ENCODE peak calls at places on chromosomes 13 and 19, in four cellular contexts. L is transverse colon, B is stomach, C is GM23338. I is an unnamed sample.

GRCh38 chr13:51731759-51732158 is 72.2 kb downstream of the DHRS12 start:
- DNase-seq in L (no peak), B (no peak), C (no peak), I (no peak)

GRCh38 chr19:37790244-37790925 is 11.0 kb upstream of the ZNF573 start:
- DNase-seq in L (no peak), B (no peak), C (peak; percentile 10), I (no peak)

GRCh38 chr13:33150146-33150545 is 133.9 kb downstream of the KL start:
- DNase-seq in L (no peak), B (no peak), C (no peak), I (no peak)

GRCh38 chr13:101746513-101746912 is 294.0 kb downstream of the ITGBL1 start:
- DNase-seq in L (no peak), B (no peak), C (no peak), I (no peak)

GRCh38 chr19:40721936-40722661 is 5.2 kb downstream of the ITPKC start:
- DNase-seq in L (no peak), B (no peak), C (no peak), I (no peak)

GRCh38 chr19:47036233-47036651 is 12.2 kb downstream of the TMEM160 start:
- DNase-seq in L (peak; percentile 77), B (peak; percentile 54), C (no peak), I (no peak)

GRCh38 chr13:20940083-20940482 is 37.5 kb upstream of the XPO4 start:
- DNase-seq in L (no peak), B (no peak), C (no peak), I (no peak)

GRCh38 chr19:10832659-10833296 is 3.2 kb downstream of the TMED1 start:
- DNase-seq in L (no peak), B (no peak), C (no peak), I (no peak)

GRCh38 chr19:5355076-5355475 is 14.5 kb upstream of the PTPRS start:
- DNase-seq in L (no peak), B (no peak), C (no peak), I (no peak)

GRCh38 chr19:30666301-30666803 is 294.2 kb downstream of the ZNF536 start:
- DNase-seq in L (peak; percentile 46), B (peak; percentile 47), C (peak; percentile 82), I (no peak)

GRCh38 chr13:46383383-46383782 is 3.7 kb downstream of the RUBCNL start:
- DNase-seq in L (no peak), B (no peak), C (no peak), I (no peak)

GRCh38 chr13:48892311-48892710 is 83.4 kb upstream of the FNDC3A start:
- DNase-seq in L (no peak), B (no peak), C (no peak), I (no peak)

GRCh38 chr19:45112111-45112827 is 19.3 kb downstream of the PPP1R37 start:
- DNase-seq in L (no peak), B (no peak), C (no peak), I (no peak)

GRCh38 chr13:97566907-97567306 is 132.9 kb downstream of the RAP2A start:
- DNase-seq in L (no peak), B (no peak), C (no peak), I (no peak)

GRCh38 chr19:47445937-47446402 is 25.7 kb downstream of the SLC8A2 start:
- DNase-seq in L (peak; percentile 43), B (peak; percentile 43), C (peak; percentile 67), I (no peak)

GRCh38 chr13:113143466-113144254 is 14.8 kb upstream of the PROZ start:
- DNase-seq in L (no peak), B (no peak), C (no peak), I (no peak)

GRCh38 chr19:35140898-35141626 is 2.0 kb upstream of the FXYD7 start:
- DNase-seq in L (peak; percentile 97), B (peak; percentile 97), C (peak; percentile 92), I (peak; percentile 97)

GRCh38 chr19:6457958-6458694 is 1.5 kb downstream of the SLC25A23 start:
- DNase-seq in L (no peak), B (no peak), C (no peak), I (no peak)

GRCh38 chr13:114100446-114101320 is 31.7 kb downstream of the RASA3 start:
- DNase-seq in L (peak; percentile 54), B (no peak), C (no peak), I (peak; percentile 81)

GRCh38 chr19:50187937-50188336 is 15.5 kb upstream of the MYH14 start:
- DNase-seq in L (peak; percentile 80), B (no peak), C (no peak), I (no peak)

GRCh38 chr13:51858433-51859247 is 3.1 kb upstream of the CCDC70 start:
- DNase-seq in L (no peak), B (no peak), C (peak; percentile 38), I (no peak)

GRCh38 chr13:67063036-67063435 is 167.1 kb downstream of the PCDH9 start:
- DNase-seq in L (no peak), B (no peak), C (no peak), I (no peak)

GRCh38 chr13:34258646-34259386 is 440.9 kb downstream of the RFC3 start:
- DNase-seq in L (no peak), B (no peak), C (no peak), I (no peak)

GRCh38 chr19:34428549-34429285 is 536 bp downstream of the UBA2 start:
- DNase-seq in L (peak; percentile 45), B (peak; percentile 31), C (peak; percentile 37), I (no peak)

GRCh38 chr13:91024157-91024792 is 323.2 kb upstream of the MIR17HG start:
- DNase-seq in L (no peak), B (no peak), C (no peak), I (no peak)

GRCh38 chr19:7478173-7478842 is 10.5 kb downstream of the PEX11G start:
- DNase-seq in L (no peak), B (no peak), C (no peak), I (no peak)
- TF ChIP-seq CTCF in L (no peak), B (no peak), C (no peak), I (no peak)

GRCh38 chr19:18009412-18010066 is 1.6 kb downstream of the ARRDC2 start:
- DNase-seq in L (no peak), B (no peak), C (no peak), I (no peak)
- H3K27ac ChIP-seq in L (peak overlapping the region; percentile 88), B (peak overlapping the region; percentile 88), C (no peak overlapping the region), I (no peak overlapping the region)

GRCh38 chr13:36098080-36098479 is 33.1 kb downstream of the DCLK1 start:
- DNase-seq in L (no peak), B (no peak), C (no peak), I (no peak)

GRCh38 chr13:36094478-36094877 is 36.7 kb downstream of the DCLK1 start:
- DNase-seq in L (no peak), B (no peak), C (peak; percentile 41), I (no peak)

GRCh38 chr13:36101157-36101556 is 30.0 kb downstream of the DCLK1 start:
- DNase-seq in L (no peak), B (no peak), C (no peak), I (no peak)

GRCh38 chr13:36096411-36097184 is 34.6 kb downstream of the DCLK1 start:
- DNase-seq in L (no peak), B (no peak), C (no peak), I (no peak)
- TF ChIP-seq POLR2AphosphoS5 in L (no peak), B (no peak), C (no peak), I (no peak)

GRCh38 chr19:2342656-2343288 is 14.3 kb downstream of the SPPL2B start:
- DNase-seq in L (no peak), B (no peak), C (no peak), I (no peak)
- TF ChIP-seq CTCF in L (no peak), B (no peak), C (no peak), I (no peak)

GRCh38 chr13:64338671-64339070 is 2891.5 kb downstream of the PCDH9 start:
- DNase-seq in L (no peak), B (no peak), C (no peak), I (no peak)

GRCh38 chr13:64333888-64334287 is 2896.2 kb downstream of the PCDH9 start:
- DNase-seq in L (no peak), B (no peak), C (peak; percentile 15), I (no peak)

GRCh38 chr13:64339373-64340063 is 2890.6 kb downstream of the PCDH9 start:
- DNase-seq in L (no peak), B (no peak), C (peak; percentile 65), I (no peak)
- H3K27ac ChIP-seq in L (no peak overlapping the region), B (no peak overlapping the region), C (peak overlapping the region; percentile 80), I (no peak overlapping the region)

DNA sequence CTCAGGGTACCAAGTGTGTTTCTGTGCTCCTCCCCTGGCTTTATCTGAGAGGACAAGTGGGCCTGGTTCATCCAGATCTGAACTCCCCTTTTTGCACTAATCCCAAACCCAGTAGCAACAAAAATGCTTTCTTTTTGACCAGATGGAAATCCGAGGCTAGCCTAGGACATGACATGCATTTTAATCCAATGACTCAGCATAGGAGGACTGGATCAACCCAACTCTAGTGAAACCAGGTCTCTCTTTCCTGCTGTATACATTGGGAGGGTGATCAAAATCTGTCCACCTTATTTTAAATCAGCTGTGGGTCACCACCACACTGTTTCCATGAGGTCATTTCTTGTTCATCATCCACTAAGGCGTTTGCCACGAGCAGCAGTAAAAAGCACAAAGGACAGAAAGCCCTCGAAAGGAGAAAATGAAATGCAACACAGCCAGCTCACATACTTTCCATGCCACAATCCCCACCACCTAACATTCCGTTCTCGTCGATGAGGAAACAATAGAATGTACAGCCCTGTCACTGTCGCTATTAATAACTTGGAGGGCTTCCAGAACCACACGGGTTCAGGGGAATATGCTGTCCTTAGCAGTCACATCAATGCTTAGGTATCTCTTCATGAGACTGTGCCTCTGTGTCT is 543.0 kb downstream of the IRS2 start:
- DNase-seq in L (no peak), B (no peak), C (peak; percentile 6), I (no peak)
- TF ChIP-seq POLR2AphosphoS5 in L (no peak), B (no peak), C (no peak), I (no peak)

DNA sequence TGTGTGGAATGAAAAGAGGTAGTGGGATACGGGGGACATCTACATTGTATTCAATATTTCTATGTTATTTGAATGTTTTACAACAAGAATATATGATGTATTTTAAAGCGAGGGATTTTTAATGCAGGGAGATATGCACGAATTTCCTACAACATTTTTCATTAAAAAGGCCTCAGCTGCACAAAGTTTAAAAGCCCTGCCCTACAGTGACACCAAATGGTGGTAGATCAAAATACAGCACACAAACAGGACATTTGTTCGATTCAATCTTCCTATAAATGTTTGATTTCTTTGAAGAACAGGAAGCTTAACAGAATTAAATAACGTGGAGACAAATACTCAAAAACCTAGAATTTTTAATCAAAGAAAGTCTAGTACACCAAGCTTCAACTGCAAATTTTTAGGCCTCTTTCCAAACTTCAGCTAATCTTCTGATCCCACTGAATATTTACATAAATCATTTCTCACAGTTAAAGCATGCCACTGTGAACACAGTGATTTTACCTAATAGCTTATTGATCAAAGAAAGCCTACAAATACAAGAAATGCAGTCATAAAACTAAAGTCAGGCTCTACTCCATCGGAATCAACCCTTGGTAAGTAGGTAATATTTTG is 257.2 kb downstream of the DIAPH3 start:
- DNase-seq in L (no peak), B (no peak), C (peak; percentile 46), I (no peak)
- TF ChIP-seq CTCF in L (peak; percentile 50), B (no peak), C (peak; percentile 68), I (no peak)